ENCODE peak calls at places on chromosomes 11 and 22, in nine cellular contexts. E, H, V, W, D, I, F, Y and N are unnamed samples.

GRCh38 chr22:22201185-22201924 is 43.2 kb upstream of the VPREB1 start:
- DNase-seq in E (peak; percentile 18), H (peak; percentile 64), V (peak; percentile 43), W (no peak), D (peak; percentile 37), I (peak; percentile 25), F (peak; percentile 89), Y (peak; percentile 69), N (peak; percentile 69)

GRCh38 chr11:72673284-72673942 is 809 bp downstream of the PDE2A start:
- DNase-seq in E (no peak), H (no peak), V (no peak), W (no peak), D (no peak), I (no peak), F (no peak), Y (no peak), N (no peak)

GRCh38 chr11:126696976-126697375 is 303.6 kb downstream of the KIRREL3 start:
- DNase-seq in E (no peak), H (no peak), V (no peak), W (no peak), D (no peak), I (no peak), F (no peak), Y (no peak), N (no peak)

GRCh38 chr22:45996241-45997076 is 19.5 kb upstream of the WNT7B start:
- DNase-seq in E (no peak), H (peak; percentile 97), V (peak; percentile 86), W (no peak), D (no peak), I (no peak), F (peak; percentile 92), Y (peak; percentile 86), N (peak; percentile 66)

GRCh38 chr11:96426356-96427103 is 36.7 kb downstream of the JRKL start:
- DNase-seq in E (peak; percentile 72), H (no peak), V (no peak), W (no peak), D (peak; percentile 72), I (peak; percentile 27), F (no peak), Y (no peak), N (no peak)

GRCh38 chr11:33773399-33774355 is 643 bp downstream of the FBXO3 start:
- DNase-seq in E (no peak), H (peak; percentile 87), V (no peak), W (no peak), D (no peak), I (peak; percentile 6), F (peak; percentile 93), Y (peak; percentile 47), N (peak; percentile 14)

GRCh38 chr11:93756748-93757147 is 15.3 kb downstream of the C11orf54 start:
- DNase-seq in E (no peak), H (no peak), V (no peak), W (no peak), D (no peak), I (no peak), F (no peak), Y (no peak), N (no peak)

GRCh38 chr11:20310596-20311394 is 52.7 kb upstream of the HTATIP2 start:
- DNase-seq in E (no peak), H (no peak), V (no peak), W (no peak), D (no peak), I (no peak), F (no peak), Y (no peak), N (no peak)

GRCh38 chr11:67355023-67355793 is 1.9 kb upstream of the POLD4 start:
- DNase-seq in E (no peak), H (peak; percentile 62), V (no peak), W (no peak), D (no peak), I (no peak), F (peak; percentile 78), Y (no peak), N (no peak)

GRCh38 chr11:67353317-67354313 is at the start of gene POLD4:
- DNase-seq in E (peak; percentile 98), H (peak; percentile 98), V (peak; percentile 99), W (peak; percentile 99), D (peak; percentile 93), I (peak; percentile 89), F (peak; percentile 99), Y (peak; percentile 99), N (peak; percentile 99)

GRCh38 chr11:67355794-67356550 is 2.6 kb upstream of the POLD4 start:
- DNase-seq in E (no peak), H (peak; percentile 52), V (no peak), W (no peak), D (no peak), I (no peak), F (no peak), Y (no peak), N (no peak)

GRCh38 chr11:67352546-67353316 is 615 bp downstream of the POLD4 start:
- DNase-seq in E (peak; percentile 54), H (peak; percentile 72), V (peak; percentile 74), W (no peak), D (no peak), I (peak; percentile 20), F (peak; percentile 96), Y (peak; percentile 82), N (no peak)

GRCh38 chr11:67354314-67355022 is 1.1 kb upstream of the POLD4 start:
- DNase-seq in E (peak; percentile 99), H (peak; percentile 98), V (peak; percentile 75), W (no peak), D (peak; percentile 96), I (peak; percentile 97), F (peak; percentile 77), Y (peak; percentile 61), N (no peak)
- H3K4me3 ChIP-seq in E (peak overlapping the region; percentile 77), H (peak overlapping the region; percentile 76), V (peak overlapping the region; percentile 86), W (peak overlapping the region; percentile 84), D (peak overlapping the region; percentile 93), I (peak overlapping the region; percentile 68), F (no peak overlapping the region), Y (peak overlapping the region; percentile 79), N (peak overlapping the region; percentile 76)

DNA sequence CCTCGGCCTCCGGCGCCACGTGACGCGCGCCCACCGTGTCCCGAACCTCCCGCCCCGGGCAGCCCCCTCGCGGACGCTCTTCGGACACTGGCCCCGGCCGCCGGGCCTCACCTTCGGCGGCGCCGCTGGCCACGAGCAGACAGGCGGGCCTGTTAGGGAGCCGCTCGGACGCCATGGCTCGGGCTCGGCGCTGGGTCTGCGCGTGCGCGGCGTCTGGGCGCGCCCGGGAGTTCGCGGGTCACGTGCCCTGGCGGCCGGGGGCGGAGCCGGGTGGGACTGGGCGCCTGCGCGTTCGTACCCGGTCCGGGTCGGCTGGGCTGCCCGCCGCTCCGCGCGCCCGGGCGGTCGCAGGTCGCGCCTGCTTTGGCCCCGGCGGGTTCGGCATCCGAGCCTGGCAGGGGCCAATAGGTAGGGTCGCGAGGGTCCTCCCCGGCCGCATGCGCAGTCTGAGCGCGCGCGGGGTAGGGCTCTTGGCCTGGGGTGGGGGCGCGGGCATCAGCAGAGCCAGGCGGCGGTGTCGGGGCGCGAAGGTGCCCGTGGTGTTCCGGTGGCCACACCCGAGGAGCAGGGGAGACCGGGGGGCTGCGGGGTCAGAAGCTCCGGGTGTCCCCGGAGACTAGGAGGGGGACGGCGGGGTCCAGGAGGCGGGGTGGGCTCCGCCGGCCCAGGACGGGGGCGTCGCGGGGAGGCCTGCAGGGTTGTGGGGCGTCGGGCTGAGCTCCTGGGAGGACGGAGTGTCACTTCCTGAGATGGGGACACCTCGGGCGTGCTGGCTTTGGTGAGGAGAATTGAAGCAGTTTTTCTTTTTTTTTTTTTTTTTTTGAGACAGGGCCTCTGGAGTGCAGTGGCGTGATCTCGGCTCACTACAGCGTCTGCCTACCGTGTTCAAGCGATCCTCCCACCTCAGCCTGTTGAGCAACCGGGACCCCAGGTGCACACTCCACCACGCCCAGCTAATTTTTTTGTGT is at the start of gene GATD1:
- DNase-seq in E (peak; percentile 86), H (peak; percentile 100), V (peak; percentile 95), W (peak; percentile 96), D (peak; percentile 78), I (peak; percentile 73), F (peak; percentile 99), Y (peak; percentile 94), N (peak; percentile 92)
- TF ChIP-seq CTCF in E (no peak), H (no peak), V (no peak), W (peak; percentile 3), D (no peak), I (no peak), F (no peak), Y (no peak), N (no peak)

GRCh38 chr11:70354629-70355028 is 43.7 kb upstream of the CTTN start:
- DNase-seq in E (no peak), H (no peak), V (no peak), W (no peak), D (no peak), I (no peak), F (no peak), Y (no peak), N (no peak)
- H3K36me3 ChIP-seq in E (peaks cover 62% of the 10 kb centered on the region), H (peaks cover 54% of the 10 kb centered on the region), V (peaks cover 90% of the 10 kb centered on the region), W (peaks cover 92% of the 10 kb centered on the region), D (peaks cover 11% of the 10 kb centered on the region), I (peaks cover 28% of the 10 kb centered on the region), F (peaks cover 38% of the 10 kb centered on the region), Y (peaks cover 86% of the 10 kb centered on the region), N (peaks cover 8% of the 10 kb centered on the region)

GRCh38 chr22:47390026-47390970 is 627.8 kb downstream of the TBC1D22A start:
- DNase-seq in E (no peak), H (peak; percentile 58), V (no peak), W (no peak), D (no peak), I (no peak), F (peak; percentile 56), Y (no peak), N (no peak)

GRCh38 chr22:47392729-47393128 is 630.3 kb downstream of the TBC1D22A start:
- DNase-seq in E (no peak), H (no peak), V (no peak), W (no peak), D (no peak), I (no peak), F (peak; percentile 67), Y (no peak), N (no peak)

GRCh38 chr22:47392054-47392347 is 629.6 kb downstream of the TBC1D22A start:
- DNase-seq in E (no peak), H (peak; percentile 48), V (no peak), W (no peak), D (no peak), I (no peak), F (no peak), Y (no peak), N (no peak)

GRCh38 chr22:47393191-47393590 is 630.7 kb downstream of the TBC1D22A start:
- DNase-seq in E (no peak), H (peak; percentile 74), V (no peak), W (no peak), D (no peak), I (no peak), F (peak; percentile 49), Y (no peak), N (no peak)

DNA sequence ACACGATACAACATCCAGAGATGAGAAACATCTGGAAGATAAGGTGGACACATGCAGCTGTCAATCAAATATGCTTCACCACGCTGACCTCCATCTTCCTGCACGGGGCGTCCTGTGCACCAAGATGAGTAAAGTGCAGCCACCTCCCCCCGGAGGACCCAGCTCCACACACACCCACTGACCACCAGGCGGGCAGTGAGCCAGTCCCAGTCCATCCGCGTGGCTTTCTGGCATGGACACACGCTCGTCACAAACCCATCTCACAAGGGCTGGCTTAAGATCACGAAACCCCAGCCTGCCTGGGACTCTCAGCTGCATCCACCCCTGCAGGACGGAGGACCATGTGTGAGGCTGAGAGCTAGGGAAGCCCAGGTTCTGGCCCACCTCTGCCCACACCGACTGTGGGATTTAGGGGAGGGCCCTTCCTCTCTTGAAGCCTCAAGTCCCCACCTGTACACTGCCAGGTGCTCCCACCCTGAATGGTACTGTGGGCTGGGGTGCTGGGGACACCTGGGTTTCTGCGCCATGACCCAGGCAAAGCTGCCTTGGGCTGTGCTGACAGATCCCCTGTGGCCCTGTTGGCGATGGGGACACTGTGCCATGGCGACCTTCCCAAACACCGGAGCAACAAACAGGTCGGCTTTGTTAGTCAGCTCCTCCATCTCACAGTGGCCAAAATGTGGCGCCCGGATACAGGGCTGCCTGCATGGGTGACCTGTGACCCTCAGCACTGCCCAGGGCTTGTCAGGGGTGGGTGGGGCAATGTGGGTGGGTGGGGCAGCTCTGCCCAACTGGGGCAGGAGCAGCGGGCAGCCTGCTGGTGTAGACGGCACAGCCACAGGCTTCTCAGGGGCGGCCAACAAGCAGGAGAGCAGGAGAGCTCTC is 629.0 kb downstream of the TBC1D22A start:
- DNase-seq in E (no peak), H (peak; percentile 58), V (peak; percentile 42), W (no peak), D (no peak), I (no peak), F (peak; percentile 53), Y (no peak), N (no peak)
- H3K4me3 ChIP-seq in E (no peak overlapping the region), H (no peak overlapping the region), V (no peak overlapping the region), W (no peak overlapping the region), D (no peak overlapping the region), I (no peak overlapping the region), F (no peak overlapping the region), Y (no peak overlapping the region), N (no peak overlapping the region)